ENCODE peak calls at places on chromosomes 5 and 9, in four cellular contexts. J, W, I and O are unnamed samples.

GRCh38 chr9:71681708-71682268 is 86.5 kb downstream of the CEMIP2 start:
- DNase-seq in J (no peak), W (no peak), I (peak; percentile 70), O (peak; percentile 78)

GRCh38 chr9:120689860-120690259 is 24.4 kb downstream of the MEGF9 start:
- DNase-seq in J (no peak), W (peak; percentile 15), I (peak; percentile 56), O (peak; percentile 3)

GRCh38 chr5:82246960-82247574 is 31.1 kb downstream of the RPS23 start:
- DNase-seq in J (no peak), W (no peak), I (no peak), O (no peak)

GRCh38 chr9:114348261-114348905 is 18.7 kb downstream of the ORM2 start:
- DNase-seq in J (no peak), W (no peak), I (no peak), O (no peak)

GRCh38 chr5:124740991-124741583 is 5.4 kb downstream of the ZNF608 start:
- DNase-seq in J (no peak), W (no peak), I (peak; percentile 78), O (peak; percentile 66)

GRCh38 chr5:92889140-92889539 is 691.9 kb downstream of the NR2F1-AS1 start:
- DNase-seq in J (no peak), W (no peak), I (no peak), O (no peak)

GRCh38 chr5:56725709-56726108 is 89.6 kb upstream of the MAP3K1 start:
- DNase-seq in J (no peak), W (no peak), I (no peak), O (no peak)

GRCh38 chr9:107557236-107557990 is 67.8 kb upstream of the KLF4 start:
- DNase-seq in J (no peak), W (no peak), I (no peak), O (no peak)

GRCh38 chr9:96868709-96869108 is 14.4 kb upstream of the ZNF782 start:
- DNase-seq in J (no peak), W (no peak), I (no peak), O (no peak)

GRCh38 chr5:123916331-123917121 is 404.5 kb downstream of the CSNK1G3 start:
- DNase-seq in J (no peak), W (peak; percentile 41), I (peak; percentile 58), O (peak; percentile 64)

GRCh38 chr5:180080670-180081280 is 9.2 kb upstream of the RNF130 start:
- DNase-seq in J (no peak), W (no peak), I (no peak), O (no peak)

GRCh38 chr9:86470326-86470725 is 116.1 kb upstream of the TUT7 start:
- DNase-seq in J (no peak), W (no peak), I (peak; percentile 27), O (peak; percentile 55)

GRCh38 chr5:120396186-120396585 is 67.9 kb upstream of the PRR16 start:
- DNase-seq in J (no peak), W (no peak), I (peak; percentile 90), O (peak; percentile 67)

GRCh38 chr9:106738109-106738508 is 124.9 kb upstream of the ZNF462 start:
- DNase-seq in J (no peak), W (no peak), I (no peak), O (no peak)

GRCh38 chr9:107491081-107492053 is 1.8 kb upstream of the KLF4 start:
- DNase-seq in J (peak; percentile 51), W (no peak), I (peak; percentile 24), O (peak; percentile 53)

GRCh38 chr5:139014726-139015125 is 139.6 kb upstream of the LRRTM2 start:
- DNase-seq in J (peak; percentile 36), W (no peak), I (peak; percentile 93), O (peak; percentile 93)

GRCh38 chr5:35087971-35088370 is 40.2 kb upstream of the AGXT2 start:
- DNase-seq in J (no peak), W (no peak), I (peak; percentile 50), O (peak; percentile 83)

GRCh38 chr9:4301971-4302427 is 2.1 kb upstream of the GLIS3 start:
- DNase-seq in J (peak; percentile 81), W (no peak), I (peak; percentile 100), O (peak; percentile 99)

GRCh38 chr5:1704676-1705075 is 95.0 kb downstream of the MRPL36 start:
- DNase-seq in J (no peak), W (no peak), I (no peak), O (no peak)

GRCh38 chr5:38657020-38657419 is 100.6 kb upstream of the LIFR start:
- DNase-seq in J (no peak), W (no peak), I (no peak), O (no peak)

GRCh38 chr9:130287736-130288135 is 22.2 kb downstream of the HMCN2 start:
- DNase-seq in J (no peak), W (peak; percentile 46), I (no peak), O (no peak)

GRCh38 chr9:2055203-2055658 is 40.1 kb downstream of the SMARCA2 start:
- DNase-seq in J (no peak), W (no peak), I (peak; percentile 85), O (peak; percentile 88)

GRCh38 chr9:4811824-4812223 is 19.1 kb downstream of the RCL1 start:
- DNase-seq in J (no peak), W (no peak), I (no peak), O (no peak)

GRCh38 chr5:57779383-57780223 is 297.0 kb upstream of the ACTBL2 start:
- DNase-seq in J (peak; percentile 87), W (peak; percentile 32), I (peak; percentile 73), O (peak; percentile 82)

GRCh38 chr9:113993838-113994540 is 84.1 kb downstream of the AMBP start:
- DNase-seq in J (peak; percentile 91), W (no peak), I (peak; percentile 76), O (peak; percentile 84)

GRCh38 chr5:172414618-172415599 is 39.4 kb downstream of the SH3PXD2B start:
- DNase-seq in J (no peak), W (no peak), I (peak; percentile 57), O (peak; percentile 83)

GRCh38 chr5:92599217-92599810 is 981.7 kb downstream of the NR2F1-AS1 start:
- DNase-seq in J (no peak), W (no peak), I (peak; percentile 44), O (peak; percentile 5)

GRCh38 chr9:107635137-107635802 is 145.7 kb upstream of the KLF4 start:
- DNase-seq in J (no peak), W (no peak), I (peak; percentile 24), O (peak; percentile 59)

GRCh38 chr9:17204611-17205165 is 69.8 kb downstream of the CNTLN start:
- DNase-seq in J (no peak), W (no peak), I (no peak), O (no peak)

GRCh38 chr5:128844354-128844923 is 120.8 kb upstream of the SLC27A6 start:
- DNase-seq in J (peak; percentile 49), W (no peak), I (peak; percentile 40), O (peak; percentile 40)

GRCh38 chr9:19894975-19895374 is 106.1 kb upstream of the SLC24A2 start:
- DNase-seq in J (no peak), W (no peak), I (peak; percentile 26), O (peak; percentile 43)

GRCh38 chr9:87864915-87865314 is 17.8 kb upstream of the SPATA31E1 start:
- DNase-seq in J (no peak), W (no peak), I (no peak), O (no peak)

GRCh38 chr9:118418887-118419620 is 714.9 kb downstream of the TLR4 start:
- DNase-seq in J (no peak), W (no peak), I (peak; percentile 15), O (no peak)

GRCh38 chr9:99253134-99253533 is 31.1 kb downstream of the SEC61B start:
- DNase-seq in J (no peak), W (no peak), I (no peak), O (no peak)

GRCh38 chr9:94173632-94174031 is 85.5 kb upstream of the ZNF169 start:
- DNase-seq in J (no peak), W (no peak), I (no peak), O (no peak)

GRCh38 chr5:143154495-143155375 is 248.8 kb downstream of the NR3C1 start:
- DNase-seq in J (no peak), W (no peak), I (peak; percentile 46), O (peak; percentile 85)

GRCh38 chr9:106956971-106957370 is 94.0 kb downstream of the ZNF462 start:
- DNase-seq in J (no peak), W (no peak), I (peak; percentile 91), O (peak; percentile 77)

GRCh38 chr5:143011621-143012020 is 241.4 kb downstream of the ARHGAP26 start:
- DNase-seq in J (no peak), W (no peak), I (peak; percentile 70), O (peak; percentile 56)